ENCODE peak calls at places on chromosomes 12 and 14, in six cellular contexts. V is HCT116, B is WTC11, F is activated B cell treated with CpG ODN at 0.5 μM for 24 hours, P is IMR-90, L is lower leg skin. I is an unnamed sample.
A peak's percentile ranks its signal among the peaks of the same experiment; 100 is the strongest.

GRCh38 chr12:77003961-77004360 is 61.4 kb downstream of the E2F7 start:
- DNase-seq in F (no peak), L (no peak), B (no peak), P (no peak), V (no peak), I (no peak)

GRCh38 chr12:70652451-70652850 is 15.2 kb upstream of the PTPRB start:
- DNase-seq in B (no peak), F (no peak), P (no peak), L (no peak), V (no peak), I (no peak)

GRCh38 chr12:64860446-64860998 is 36.1 kb downstream of the TBC1D30 start:
- DNase-seq in P (no peak), B (no peak), V (no peak), L (no peak), F (no peak), I (no peak)

GRCh38 chr14:100302616-100303015 is 3.6 kb downstream of the SLC25A29 start:
- DNase-seq in V (no peak), F (no peak), P (no peak), B (no peak), L (no peak), I (no peak)

GRCh38 chr14:68824517-68825347 is 31.9 kb upstream of the ZFP36L1 start:
- DNase-seq in V (peak; percentile 76), B (peak; percentile 94), F (no peak), P (peak; percentile 62), L (peak; percentile 96), I (no peak)

GRCh38 chr12:78880078-78880477 is 15.5 kb downstream of the SYT1 start:
- DNase-seq in V (no peak), F (no peak), L (no peak), B (no peak), P (peak; percentile 1), I (no peak)

GRCh38 chr14:22319526-22320352 is 269.3 kb downstream of the DAD1 start:
- DNase-seq in V (peak; percentile 53), F (no peak), P (peak; percentile 61), B (peak; percentile 40), L (no peak), I (no peak)

GRCh38 chr12:101968770-101969169 is 91.4 kb downstream of the DRAM1 start:
- DNase-seq in B (no peak), V (no peak), L (no peak), F (no peak), P (no peak), I (no peak)

GRCh38 chr14:100850841-100851585 is 25.1 kb downstream of the MEG3 start:
- DNase-seq in F (peak; percentile 63), P (no peak), L (peak; percentile 93), V (peak; percentile 74), B (peak; percentile 86), I (peak; percentile 73)

GRCh38 chr14:72678360-72678759 is 215.5 kb downstream of the DPF3 start:
- DNase-seq in B (no peak), P (peak; percentile 87), F (no peak), L (no peak), V (no peak), I (no peak)

GRCh38 chr14:58082491-58083098 is 69.4 kb downstream of the ARMH4 start:
- DNase-seq in V (peak; percentile 19), F (no peak), P (peak; percentile 89), B (no peak), L (no peak), I (no peak)

GRCh38 chr14:76900406-76901085 is 74.3 kb downstream of the LRRC74A start:
- DNase-seq in B (no peak), V (no peak), P (no peak), F (no peak), L (no peak), I (no peak)

GRCh38 chr14:24235804-24236688 is 3.3 kb downstream of the GMPR2 start:
- DNase-seq in L (no peak), B (no peak), P (no peak), F (no peak), V (no peak), I (no peak)

GRCh38 chr12:59742831-59743230 is 147.0 kb downstream of the SLC16A7 start:
- DNase-seq in P (peak; percentile 71), F (no peak), L (no peak), B (no peak), V (no peak), I (no peak)

GRCh38 chr14:61472025-61472672 is 150.8 kb downstream of the PRKCH start:
- DNase-seq in L (no peak), B (no peak), P (peak; percentile 99), F (no peak), V (no peak), I (peak; percentile 62)

GRCh38 chr14:106843951-106844483 is 1317.6 kb downstream of the TMEM121 start:
- DNase-seq in P (no peak), B (no peak), L (no peak), V (no peak), F (peak; percentile 31), I (no peak)

GRCh38 chr12:75526655-75527511 is 15.5 kb upstream of the KRR1 start:
- DNase-seq in B (peak; percentile 13), P (peak; percentile 84), L (no peak), V (peak; percentile 40), F (no peak), I (no peak)

GRCh38 chr12:118884226-118884625 is 97.1 kb upstream of the SRRM4 start:
- DNase-seq in B (no peak), P (no peak), V (no peak), F (no peak), L (no peak), I (no peak)

GRCh38 chr12:7395950-7396349 is 48.0 kb downstream of the CD163L1 start:
- DNase-seq in L (no peak), V (no peak), F (no peak), B (no peak), P (peak; percentile 6), I (no peak)

GRCh38 chr14:74135386-74135785 is 50.6 kb downstream of the LIN52 start:
- DNase-seq in P (peak; percentile 60), V (no peak), L (no peak), B (no peak), F (no peak), I (no peak)

GRCh38 chr12:22282283-22282682 is 52.2 kb downstream of the ST8SIA1 start:
- DNase-seq in P (peak; percentile 86), L (no peak), V (no peak), F (no peak), B (no peak), I (no peak)

GRCh38 chr14:91302391-91302790 is 57.9 kb upstream of the GPR68 start:
- DNase-seq in F (no peak), B (no peak), P (no peak), V (no peak), L (no peak), I (no peak)

GRCh38 chr14:101503431-101504095 is 57.7 kb upstream of the DIO3 start:
- DNase-seq in P (no peak), L (peak; percentile 78), F (peak; percentile 3), V (no peak), B (peak; percentile 4), I (peak; percentile 41)

GRCh38 chr14:50943261-50943942 is 881 bp downstream of the PYGL start:
- DNase-seq in F (no peak), B (peak; percentile 64), P (peak; percentile 28), L (peak; percentile 92), V (peak; percentile 31), I (no peak)

GRCh38 chr12:107570721-107571120 is 114.9 kb upstream of the PWP1 start:
- DNase-seq in F (no peak), L (no peak), V (no peak), B (no peak), P (peak; percentile 67), I (no peak)

GRCh38 chr14:96267336-96267735 is 11.3 kb downstream of the BDKRB1 start:
- DNase-seq in B (no peak), P (peak; percentile 91), F (no peak), L (peak; percentile 91), V (no peak), I (no peak)

GRCh38 chr12:78863482-78864427 is 819 bp upstream of the SYT1 start:
- DNase-seq in V (no peak), F (peak; percentile 21), B (peak; percentile 81), L (peak; percentile 85), P (peak; percentile 39), I (no peak)

GRCh38 chr14:56694609-56695008 is 115.0 kb downstream of the TMEM260 start:
- DNase-seq in B (no peak), V (no peak), L (no peak), F (no peak), P (no peak), I (no peak)

GRCh38 chr12:122062832-122063690 is 15.5 kb upstream of the MLXIP start:
- DNase-seq in P (peak; percentile 66), L (no peak), F (no peak), V (peak; percentile 53), B (no peak), I (peak; percentile 68)

DNA sequence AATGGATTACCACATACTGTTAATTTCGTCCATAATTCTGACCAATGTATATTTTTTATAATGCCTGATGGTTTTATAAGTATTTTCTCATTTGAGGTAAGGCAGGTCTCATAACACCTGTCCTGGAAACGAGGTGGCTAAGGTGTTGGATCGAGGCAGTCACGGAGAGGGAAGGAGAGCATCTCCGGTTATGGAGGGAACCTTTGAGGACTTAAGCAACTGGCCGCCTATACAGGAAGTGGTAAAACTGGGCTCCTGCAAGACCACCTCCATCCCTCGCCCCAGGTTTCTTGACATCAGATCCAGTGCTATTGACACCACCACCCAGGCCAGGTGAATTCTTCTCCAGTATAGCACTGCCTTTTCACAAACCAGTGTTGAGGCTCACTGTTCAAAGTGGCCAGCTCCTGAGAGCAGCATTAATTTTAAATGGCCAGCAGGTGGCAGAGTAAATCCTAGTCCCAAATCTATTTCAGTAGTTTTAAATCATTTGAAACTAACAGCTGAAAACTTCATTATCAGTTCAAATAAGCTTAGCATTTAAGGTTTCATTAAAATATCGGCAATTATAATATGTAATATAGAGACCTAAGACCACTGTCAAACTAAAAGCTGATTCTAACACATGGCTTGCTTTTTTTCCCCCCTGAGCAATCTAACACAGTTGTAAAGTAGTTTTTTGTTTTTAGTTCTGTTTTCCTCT is 100.8 kb downstream of the PPM1A start:
- DNase-seq in L (no peak), V (peak; percentile 39), P (peak; percentile 56), B (peak; percentile 22), F (no peak), I (no peak)
- TF ChIP-seq CTCF in L (no peak), V (peak; percentile 57), P (peak; percentile 68), B (peak; percentile 75), F (no peak), I (peak; percentile 73)

GRCh38 chr12:66035289-66035961 is 95.1 kb downstream of the LLPH start:
- DNase-seq in B (no peak), L (no peak), V (peak; percentile 68), P (peak; percentile 61), F (no peak), I (no peak)
- TF ChIP-seq CTCF in B (no peak), L (no peak), V (peak; percentile 57), P (peak; percentile 56), F (no peak), I (peak; percentile 47)

GRCh38 chr12:38556647-38557046 is 240.1 kb downstream of the ALG10B start:
- DNase-seq in L (no peak), P (no peak), V (no peak), B (no peak), F (no peak), I (no peak)
- TF ChIP-seq CTCF in L (no peak), P (no peak), V (no peak), B (no peak), F (no peak), I (no peak)

DNA sequence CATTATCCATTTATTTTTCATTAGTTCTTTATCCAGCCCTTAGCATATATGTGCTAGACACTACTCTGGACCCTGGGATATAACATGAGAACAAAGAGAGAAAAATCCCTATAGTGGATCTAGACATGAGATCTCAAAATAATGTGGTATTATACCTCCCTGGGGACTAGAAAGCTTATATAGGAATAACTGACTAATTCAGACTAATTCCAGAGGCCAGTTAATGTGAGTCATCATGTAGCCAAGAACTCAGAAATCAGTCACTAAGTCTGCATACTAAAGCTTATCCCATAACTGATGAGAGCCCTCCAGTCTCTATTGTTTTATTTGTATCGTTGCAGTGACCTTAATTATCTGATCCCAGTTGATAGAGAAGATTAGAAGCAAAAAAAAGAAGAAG is 267.1 kb upstream of the RGS6 start:
- DNase-seq in V (no peak), F (no peak), B (no peak), P (peak; percentile 89), L (no peak), I (no peak)
- TF ChIP-seq CTCF in V (no peak), F (no peak), B (no peak), P (no peak), L (no peak), I (no peak)